ENCODE peak calls at places on chromosomes 13 and 19, in six cellular contexts. G, H, W, Y, J and N are unnamed samples.

GRCh38 chr19:27858981-27859581 is 1353.9 kb downstream of the UQCRFS1 start:
- DNase-seq in J (no peak), Y (no peak), H (no peak), W (no peak), G (no peak), N (no peak)

GRCh38 chr13:97058417-97058816 is 64.1 kb upstream of the OXGR1 start:
- DNase-seq in W (no peak), Y (no peak), H (no peak), J (no peak), G (no peak), N (no peak)

GRCh38 chr13:20151016-20151415 is 9.8 kb downstream of the GJA3 start:
- DNase-seq in J (no peak), H (no peak), W (no peak), G (no peak), Y (no peak), N (no peak)

GRCh38 chr13:36074659-36075058 is 56.5 kb downstream of the DCLK1 start:
- DNase-seq in W (no peak), H (no peak), G (no peak), Y (no peak), J (no peak), N (no peak)

GRCh38 chr13:57635541-57635940 is 4.0 kb downstream of the PCDH17 start:
- DNase-seq in W (no peak), J (no peak), H (no peak), Y (no peak), G (no peak), N (no peak)

GRCh38 chr13:114104626-114105350 is 27.6 kb downstream of the RASA3 start:
- DNase-seq in Y (no peak), H (no peak), J (no peak), W (peak), G (no peak), N (no peak)

GRCh38 chr19:5023128-5023571 is 54.2 kb downstream of the KDM4B start:
- DNase-seq in G (peak), Y (no peak), W (no peak), J (no peak), H (no peak), N (no peak)

GRCh38 chr19:15289673-15290072 is 42.7 kb downstream of the BRD4 start:
- DNase-seq in G (no peak), Y (no peak), W (no peak), J (no peak), H (no peak), N (no peak)

GRCh38 chr19:8609210-8610040 is 1.1 kb downstream of the ADAMTS10 start:
- DNase-seq in W (peak), J (no peak), Y (no peak), G (no peak), H (no peak), N (no peak)

GRCh38 chr13:62185631-62186256 is 770.1 kb upstream of the PCDH20 start:
- DNase-seq in H (no peak), G (no peak), W (no peak), Y (no peak), J (no peak), N (no peak)

GRCh38 chr19:47540748-47541147 is 25.9 kb upstream of the NAPA start:
- DNase-seq in W (no peak), H (no peak), G (no peak), J (no peak), Y (no peak), N (no peak)

GRCh38 chr19:42252365-42253244 is 2.3 kb downstream of the ERF start:
- DNase-seq in W (peak), J (no peak), Y (no peak), H (no peak), G (peak), N (no peak)

GRCh38 chr13:42094641-42095040 is 46.2 kb downstream of the DGKH start:
- DNase-seq in G (no peak), H (no peak), Y (no peak), W (no peak), J (no peak), N (no peak)

GRCh38 chr19:4692275-4693077 is 22.3 kb upstream of the MYDGF start:
- DNase-seq in Y (no peak), H (no peak), J (no peak), G (no peak), W (no peak), N (no peak)

GRCh38 chr13:44068169-44068568 is 188.5 kb downstream of the LACC1 start:
- DNase-seq in W (no peak), G (no peak), H (no peak), Y (peak), J (no peak), N (no peak)

GRCh38 chr19:1289395-1290244 is 3.9 kb downstream of the EFNA2 start:
- DNase-seq in W (no peak), Y (no peak), J (no peak), G (no peak), H (no peak), N (no peak)

GRCh38 chr19:33403221-33403972 is 29.9 kb downstream of the CEBPG start:
- DNase-seq in J (no peak), H (no peak), W (no peak), G (no peak), Y (no peak), N (no peak)

GRCh38 chr19:45358213-45358792 is 12.1 kb downstream of the ERCC2 start:
- DNase-seq in H (no peak), W (no peak), Y (no peak), G (no peak), J (no peak), N (no peak)

GRCh38 chr13:101624210-101624922 is 171.9 kb downstream of the ITGBL1 start:
- DNase-seq in W (no peak), H (no peak), J (no peak), Y (peak), G (no peak), N (no peak)

GRCh38 chr13:67506407-67506806 is 276.3 kb upstream of the PCDH9 start:
- DNase-seq in J (no peak), Y (no peak), G (no peak), W (no peak), H (no peak), N (no peak)

GRCh38 chr13:106919638-106920037 is 351.7 kb upstream of the ARGLU1 start:
- DNase-seq in Y (no peak), W (peak), G (no peak), J (no peak), H (no peak), N (no peak)

GRCh38 chr19:1069009-1069779 is 2.2 kb downstream of the ARHGAP45 start:
- DNase-seq in G (no peak), W (peak), Y (no peak), H (peak), J (no peak), N (no peak)

GRCh38 chr19:53509443-53509842 is 28.5 kb upstream of the ZNF331 start:
- DNase-seq in G (no peak), J (no peak), H (no peak), Y (no peak), W (no peak), N (no peak)

GRCh38 chr13:40087021-40088002 is 431.9 kb downstream of the COG6 start:
- DNase-seq in G (no peak), J (no peak), H (no peak), W (no peak), Y (peak), N (no peak)

GRCh38 chr13:44810067-44810840 is 179.0 kb downstream of the NUFIP1 start:
- DNase-seq in J (no peak), G (no peak), H (no peak), W (peak), Y (no peak), N (no peak)